ENCODE peak calls at places on chromosomes 1 and 21, in seven cellular contexts. L, V, C, D, M, Z and S are unnamed samples.

GRCh38 chr1:157119448-157119847 is 18.7 kb downstream of the ETV3 start:
- DNase-seq in L (no peak), V (no peak), C (no peak), D (no peak), M (no peak), Z (no peak), S (no peak)

GRCh38 chr1:222627232-222627631 is 9.3 kb downstream of the MIA3 start:
- DNase-seq in L (no peak), V (no peak), C (no peak), D (no peak), M (peak), Z (peak), S (peak)

GRCh38 chr1:85656256-85656655 is 52.0 kb downstream of the ZNHIT6 start:
- DNase-seq in L (no peak), V (peak), C (no peak), D (no peak), M (no peak), Z (no peak), S (peak)

GRCh38 chr1:205298191-205298994 is 23.2 kb downstream of the NUAK2 start:
- DNase-seq in L (no peak), V (peak), C (no peak), D (peak), M (no peak), Z (peak), S (peak)

GRCh38 chr21:44275041-44275440 is 10.6 kb upstream of the AIRE start:
- DNase-seq in L (no peak), V (no peak), C (no peak), D (no peak), M (no peak), Z (no peak), S (no peak)

GRCh38 chr1:94743866-94744265 is 76.3 kb upstream of the SLC44A3 start:
- DNase-seq in L (peak), V (peak), C (no peak), D (no peak), M (peak), Z (no peak), S (no peak)

GRCh38 chr1:84721152-84721551 is 30.9 kb upstream of the SSX2IP start:
- DNase-seq in L (no peak), V (no peak), C (no peak), D (no peak), M (no peak), Z (peak), S (peak)

GRCh38 chr1:59126361-59126760 is 170.5 kb upstream of the FGGY start:
- DNase-seq in L (no peak), V (no peak), C (no peak), D (no peak), M (no peak), Z (no peak), S (no peak)

GRCh38 chr1:209375681-209376360 is 207.7 kb upstream of the CAMK1G start:
- DNase-seq in L (no peak), V (peak), C (no peak), D (no peak), M (no peak), Z (peak), S (peak)

DNA sequence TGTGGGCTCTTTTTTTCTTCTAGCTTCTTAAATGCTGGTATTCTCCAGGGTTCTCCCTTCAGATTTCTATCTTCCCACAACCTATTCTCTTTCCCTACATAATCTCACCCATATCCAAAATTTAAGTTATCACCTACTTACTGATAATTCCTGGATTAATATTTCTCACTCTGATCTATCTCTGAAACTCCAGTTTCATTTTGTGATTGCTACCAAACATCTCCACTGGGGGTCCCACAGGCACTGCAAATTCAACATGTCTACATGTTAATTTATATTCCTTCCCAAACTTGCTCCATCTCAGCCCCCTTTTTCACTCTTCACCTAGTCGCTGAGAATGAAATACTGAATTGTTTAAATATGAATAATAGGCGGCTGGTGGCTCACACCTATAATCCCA is 9.9 kb upstream of the C1orf141 start:
- DNase-seq in L (no peak), V (peak), C (peak), D (no peak), M (no peak), Z (no peak), S (no peak)
- TF ChIP-seq CTCF in L (no peak), V (peak), C (peak), D (peak), M (no peak), Z (peak), S (peak)

GRCh38 chr21:38810826-38811164 is 5.1 kb downstream of the ETS2 start:
- DNase-seq in L (no peak), V (peak), C (no peak), D (no peak), M (no peak), Z (no peak), S (no peak)

GRCh38 chr21:38811257-38811656 is 5.5 kb downstream of the ETS2 start:
- DNase-seq in L (no peak), V (peak), C (no peak), D (no peak), M (no peak), Z (peak), S (peak)

GRCh38 chr21:38809170-38809878 is 3.6 kb downstream of the ETS2 start:
- DNase-seq in L (no peak), V (no peak), C (peak), D (no peak), M (no peak), Z (no peak), S (no peak)

GRCh38 chr21:38807987-38808386 is 2.3 kb downstream of the ETS2 start:
- DNase-seq in L (no peak), V (peak), C (no peak), D (no peak), M (no peak), Z (no peak), S (no peak)

GRCh38 chr21:38810034-38810825 is 4.5 kb downstream of the ETS2 start:
- DNase-seq in L (no peak), V (no peak), C (no peak), D (no peak), M (no peak), Z (no peak), S (no peak)
- H3K4me3 ChIP-seq in L (no peak), V (no peak), C (no peak), D (no peak), M (no peak), Z (no peak), S (no peak)

DNA sequence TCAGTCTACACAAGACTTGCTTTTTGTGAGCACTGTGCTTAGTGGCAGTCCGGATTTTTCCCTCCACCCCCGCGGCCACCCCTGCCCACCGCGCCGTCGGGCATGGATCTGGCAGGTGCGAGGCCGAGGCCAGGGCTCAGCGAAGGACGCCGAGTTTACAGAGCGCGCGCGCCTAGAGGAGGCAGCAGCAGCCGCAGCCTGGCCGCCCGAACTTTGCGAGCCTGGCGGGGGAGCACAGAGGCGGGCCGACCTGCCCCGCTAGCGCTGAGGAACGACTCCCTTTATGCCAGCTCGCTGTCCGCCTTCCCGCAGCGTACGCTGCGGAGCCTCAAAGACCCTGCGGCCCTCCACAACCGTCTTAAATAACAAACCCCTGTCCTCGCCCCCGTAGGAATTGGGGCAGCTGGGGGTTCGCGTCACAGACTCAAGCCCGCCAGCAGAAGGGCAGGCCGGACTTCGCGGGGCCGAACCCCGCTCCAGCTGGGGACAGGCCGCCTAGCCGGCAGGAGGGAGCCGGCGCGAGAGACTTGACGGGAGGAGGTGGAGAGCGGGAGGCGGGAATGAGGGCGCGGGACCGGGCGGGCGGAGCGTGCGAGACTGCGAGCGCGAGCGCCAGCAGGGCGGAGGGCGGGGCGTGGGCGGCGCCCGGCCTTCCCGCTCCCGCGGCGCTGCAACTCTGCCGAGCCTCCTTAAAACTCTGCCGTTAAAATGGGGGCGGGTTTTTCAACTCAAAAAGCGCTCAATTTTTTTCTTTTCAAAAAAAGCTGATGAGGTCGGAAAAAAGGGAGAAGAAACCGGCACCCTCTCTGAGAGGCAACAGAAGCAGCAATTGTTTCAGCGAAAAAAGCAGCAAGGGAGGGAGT is 1.8 kb upstream of the CDKN2C start:
- DNase-seq in L (peak), V (peak), C (peak), D (peak), M (peak), Z (peak), S (peak)
- TF ChIP-seq CTCF in L (no peak), V (peak), C (peak), D (no peak), M (peak), Z (peak), S (peak)

DNA sequence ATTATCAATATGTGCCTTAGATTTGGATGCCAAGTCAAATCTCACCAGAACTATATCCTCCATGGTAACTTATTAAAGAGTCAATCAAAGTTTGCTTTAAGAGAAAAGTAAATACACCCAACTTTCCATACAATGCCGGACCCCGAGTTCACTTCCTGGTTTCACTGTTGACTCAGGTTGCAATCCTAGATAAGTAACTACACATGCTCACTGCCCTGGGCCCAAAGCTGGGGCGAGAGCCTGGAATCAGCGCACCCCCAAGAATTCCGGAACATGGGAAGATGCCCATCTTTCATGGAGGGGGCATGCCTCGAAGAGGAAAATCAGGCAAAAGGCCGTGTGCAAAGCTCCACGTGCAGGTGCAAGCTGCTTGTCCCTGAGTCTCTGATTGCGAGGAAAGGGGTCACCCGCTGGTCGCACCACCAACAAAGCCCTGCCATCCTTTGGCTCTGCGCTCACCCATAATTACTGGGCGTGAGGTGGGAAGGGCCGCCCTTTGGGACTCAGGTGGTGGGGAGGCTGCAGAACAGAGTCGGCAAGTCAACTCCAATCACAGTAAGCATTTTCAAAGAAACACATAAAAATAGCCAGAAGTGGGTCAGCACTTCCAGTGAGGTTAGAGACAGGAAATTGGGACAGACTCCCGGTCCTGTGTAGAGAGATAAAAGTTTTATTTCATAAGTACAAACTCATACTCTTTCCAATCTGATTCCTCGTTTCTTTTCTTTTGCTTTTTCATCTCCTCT is 167.7 kb downstream of the TOMM20 start:
- DNase-seq in L (peak), V (no peak), C (no peak), D (no peak), M (no peak), Z (no peak), S (peak)
- H3K4me3 ChIP-seq in L (no peak), V (no peak), C (no peak), D (no peak), M (no peak), Z (no peak), S (no peak)

DNA sequence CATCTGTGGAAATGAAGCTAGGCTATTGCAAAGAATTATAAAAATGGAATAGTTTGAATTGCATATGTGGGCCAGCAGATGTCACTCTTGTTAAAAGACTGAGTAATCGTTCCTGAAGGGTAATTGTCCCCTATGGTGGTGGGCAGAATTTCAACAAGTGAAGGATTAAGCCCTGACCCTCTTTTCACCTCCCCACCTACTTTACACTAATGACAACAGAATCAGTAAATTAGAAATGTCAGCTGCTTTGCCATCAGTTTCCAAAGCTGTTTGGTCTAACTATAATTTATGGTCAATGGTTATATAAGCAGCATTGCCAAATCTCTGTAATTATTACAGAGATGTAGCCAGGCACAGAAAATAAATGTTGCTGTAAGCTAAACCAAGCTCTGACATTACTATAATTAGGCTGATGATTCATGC is 898.6 kb downstream of the AMY1C start:
- DNase-seq in L (no peak), V (no peak), C (peak), D (no peak), M (no peak), Z (peak), S (no peak)
- TF ChIP-seq CTCF in L (no peak), V (no peak), C (peak), D (peak), M (no peak), Z (peak), S (no peak)

GRCh38 chr1:37477946-37478345 is 3.6 kb downstream of the ZC3H12A start:
- DNase-seq in L (no peak), V (no peak), C (no peak), D (no peak), M (no peak), Z (no peak), S (no peak)
- H3K4me3 ChIP-seq in L (no peak), V (peak), C (peak), D (no peak), M (no peak), Z (peak), S (peak)